ENCODE peak calls at places on chromosomes 3 and 15, in ten cellular contexts. O is stomach, R is A549, W is upper lobe of left lung, P is SK-N-SH, E is tibial nerve, G is H1, I is HepG2, A is ovary, K is sigmoid colon. Q is an unnamed sample.

GRCh38 chr15:83053151-83053550 is 13.9 kb downstream of the BTBD1 start:
- DNase-seq in P (no peak), A (no peak), O (no peak), K (no peak), I (no peak), R (peak; percentile 31), E (no peak), G (no peak), W (no peak), Q (no peak)

GRCh38 chr3:166405465-166405864 is 568.2 kb upstream of the BCHE start:
- DNase-seq in I (no peak), G (no peak), E (no peak), P (no peak), W (no peak), A (no peak), K (no peak), O (no peak), R (no peak), Q (no peak)

GRCh38 chr3:56799251-56799882 is 2.4 kb downstream of the ARHGEF3 start:
- DNase-seq in E (no peak), A (no peak), P (peak; percentile 59), O (no peak), G (no peak), R (peak; percentile 49), W (no peak), I (peak; percentile 73), K (no peak), Q (no peak)

GRCh38 chr3:139110072-139110830 is 65.6 kb upstream of the PRR23C start:
- DNase-seq in E (no peak), G (peak; percentile 14), W (no peak), P (no peak), K (no peak), I (no peak), O (no peak), A (no peak), R (no peak), Q (peak; percentile 66)

GRCh38 chr15:31280037-31280830 is 46.4 kb upstream of the KLF13 start:
- DNase-seq in E (no peak), P (peak; percentile 50), I (peak; percentile 68), R (no peak), G (peak; percentile 43), A (no peak), W (no peak), K (peak; percentile 67), O (peak; percentile 23), Q (peak; percentile 14)

GRCh38 chr3:5202267-5202666 is 14.8 kb downstream of the EDEM1 start:
- DNase-seq in K (no peak), O (no peak), A (no peak), G (no peak), P (no peak), E (no peak), R (no peak), W (no peak), I (no peak), Q (no peak)

GRCh38 chr3:132283440-132283839 is 33.8 kb upstream of the ACP3 start:
- DNase-seq in R (no peak), I (no peak), O (no peak), G (no peak), K (no peak), W (no peak), A (no peak), E (no peak), P (no peak), Q (no peak)

GRCh38 chr15:66895794-66896453 is 169.5 kb upstream of the SMAD3 start:
- DNase-seq in P (no peak), I (no peak), O (no peak), E (no peak), R (no peak), G (no peak), A (no peak), K (peak; percentile 37), W (no peak), Q (no peak)

GRCh38 chr3:105328338-105328730 is 38.4 kb upstream of the ALCAM start:
- DNase-seq in P (no peak), E (no peak), W (no peak), R (no peak), A (no peak), I (no peak), G (no peak), K (no peak), O (no peak), Q (no peak)

GRCh38 chr15:80403712-80404056 is 498 bp upstream of the ARNT2 start:
- DNase-seq in P (no peak), I (no peak), E (no peak), K (no peak), G (peak; percentile 71), R (peak; percentile 49), A (no peak), O (no peak), W (peak; percentile 85), Q (no peak)

GRCh38 chr15:81752974-81753373 is 292.8 kb downstream of the MEX3B start:
- DNase-seq in R (no peak), P (peak; percentile 36), K (no peak), A (no peak), G (no peak), O (no peak), E (no peak), I (no peak), W (no peak), Q (no peak)

GRCh38 chr15:75646944-75647364 is 758 bp upstream of the SNX33 start:
- DNase-seq in P (no peak), K (peak; percentile 81), I (no peak), W (no peak), E (no peak), O (peak; percentile 63), R (no peak), G (peak; percentile 61), A (no peak), Q (peak; percentile 41)

GRCh38 chr15:51283026-51283425 is 55.4 kb downstream of the CYP19A1 start:
- DNase-seq in O (no peak), P (no peak), A (no peak), W (no peak), I (no peak), K (no peak), E (no peak), R (no peak), G (no peak), Q (no peak)

GRCh38 chr3:377158-377561 is 180.6 kb downstream of the CHL1 start:
- DNase-seq in E (no peak), R (peak; percentile 50), O (no peak), I (peak; percentile 42), K (no peak), G (no peak), A (no peak), P (peak; percentile 36), W (no peak), Q (no peak)

GRCh38 chr15:57439128-57440030 is 63.1 kb downstream of the CGNL1 start:
- DNase-seq in P (no peak), O (no peak), E (no peak), G (no peak), A (no peak), K (no peak), W (peak; percentile 52), I (no peak), R (no peak), Q (no peak)

GRCh38 chr3:184236033-184236410 is 6.6 kb downstream of the VWA5B2 start:
- DNase-seq in E (no peak), W (no peak), K (no peak), A (no peak), I (no peak), O (no peak), R (no peak), P (no peak), G (no peak), Q (no peak)

GRCh38 chr3:111737712-111738097 is 121.4 kb upstream of the PHLDB2 start:
- DNase-seq in O (peak; percentile 76), E (peak; percentile 46), A (peak; percentile 40), R (peak; percentile 48), P (no peak), G (no peak), I (peak; percentile 52), K (peak; percentile 86), W (no peak), Q (peak; percentile 17)

DNA sequence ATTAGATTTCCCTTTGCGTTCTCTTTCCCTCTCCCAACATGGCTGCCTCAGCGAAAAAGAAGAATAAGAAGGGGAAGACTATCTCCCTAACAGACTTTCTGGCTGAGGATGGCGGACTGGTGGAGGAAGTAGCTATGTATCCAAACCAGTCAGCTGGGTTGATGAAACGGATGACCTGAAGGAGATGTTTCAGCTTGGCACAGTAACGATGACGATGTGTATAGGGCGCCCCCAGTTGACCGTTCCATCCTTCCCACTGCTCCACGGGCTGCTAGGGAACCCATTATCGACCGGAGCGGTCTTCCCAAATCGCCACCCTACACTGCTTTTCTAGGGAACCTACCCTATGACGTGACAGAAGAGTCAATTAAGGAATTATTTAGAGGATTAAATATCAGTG is 20.1 kb upstream of the PARP14 start:
- DNase-seq in E (no peak), O (no peak), W (no peak), R (peak; percentile 16), P (no peak), K (no peak), G (peak; percentile 78), A (no peak), I (peak; percentile 23), Q (no peak)
- TF ChIP-seq CTCF in E (no peak), O (no peak), W (no peak), R (no peak), P (no peak), K (no peak), G (peak; percentile 89), A (no peak), I (peak; percentile 67), Q (no peak)

GRCh38 chr3:10311710-10312109 is 9.2 kb downstream of the SEC13 start:
- DNase-seq in I (no peak), P (no peak), O (no peak), G (no peak), A (no peak), K (no peak), W (no peak), E (no peak), R (no peak), Q (no peak)
- TF ChIP-seq EP300 in I (no peak), P (no peak), O (no peak), G (no peak), A (no peak), K (no peak), W (no peak), E (no peak), R (no peak), Q (no peak)

DNA sequence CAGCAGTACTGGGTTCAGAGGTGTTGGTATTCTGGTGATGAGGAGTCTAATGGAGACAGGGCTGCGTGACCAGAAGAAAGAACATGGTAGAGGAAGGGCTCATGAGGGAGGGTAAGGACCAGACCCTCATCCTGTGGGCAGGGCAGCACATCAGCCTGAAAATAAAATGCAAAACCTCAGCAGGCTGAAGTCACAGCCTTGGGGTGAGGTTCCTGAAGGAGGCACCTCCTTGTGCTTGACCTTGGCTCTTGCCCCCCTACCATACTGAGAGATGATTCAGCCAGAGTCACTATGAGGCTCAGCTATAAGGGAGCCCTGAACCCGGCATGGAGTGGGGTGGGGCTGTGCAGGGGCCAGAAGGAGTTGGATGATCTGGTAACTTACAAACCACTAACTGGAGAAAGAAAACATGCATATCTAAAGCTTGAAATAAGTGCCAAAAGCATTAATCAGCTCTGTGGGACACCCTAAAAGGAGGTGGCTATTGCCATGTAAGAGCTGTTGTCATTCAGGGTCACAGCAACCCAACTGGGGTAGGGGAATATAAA is 60.2 kb downstream of the CORO2B start:
- DNase-seq in P (no peak), G (no peak), A (no peak), O (no peak), E (no peak), K (peak; percentile 56), W (no peak), I (no peak), R (no peak), Q (no peak)
- H3K4me1 ChIP-seq in P (peaks cover 19% of the 10 kb centered on the region), G (no peaks in the 10 kb centered on the region), A (peaks cover 61% of the 10 kb centered on the region), O (peaks cover 4% of the 10 kb centered on the region), E (peaks cover 27% of the 10 kb centered on the region), K (no peaks in the 10 kb centered on the region), W (peaks cover 10% of the 10 kb centered on the region), I (no peaks in the 10 kb centered on the region), R (peaks cover 23% of the 10 kb centered on the region), Q (peaks cover 11% of the 10 kb centered on the region)

GRCh38 chr15:101288905-101289513 is 6.0 kb downstream of the SNRPA1 start:
- DNase-seq in A (no peak), K (no peak), G (no peak), E (no peak), W (no peak), P (peak; percentile 55), I (peak; percentile 50), O (no peak), R (peak; percentile 73), Q (no peak)
- TF ChIP-seq CTCF in A (peak; percentile 33), K (peak; percentile 48), G (peak; percentile 55), E (peak; percentile 42), W (peak; percentile 60), P (peak; percentile 68), I (peak; percentile 61), O (no peak), R (peak; percentile 89), Q (peak; percentile 58)

Q was measured in transverse colon.